ENCODE peak calls at places on chromosomes 11 and 22, in nine cellular contexts. E is ACHN; B is activated CD4-positive, alpha-beta T cell treated with anti-CD3 and anti-CD28 coated beads, Interleukin-2, amount 50 U/mL, for 24 hours; F is spleen; K is GM13977; U is retina; N is AG04449; S is HS-27A; W is naive thymus-derived CD8-positive, alpha-beta T cell. X is an unnamed sample.

GRCh38 chr11:116931206-116931953 is 94.0 kb upstream of the APOA1 start:
- DNase-seq in E (no peak), U (no peak), F (no peak), N (no peak), W (no peak), S (no peak), B (no peak), K (no peak), X (no peak)

GRCh38 chr11:118406599-118407166 is 5.3 kb downstream of the ATP5MG start:
- DNase-seq in F (no peak), W (no peak), U (peak), N (no peak), S (no peak), B (no peak), E (no peak), K (no peak), X (no peak)

GRCh38 chr11:58652726-58653280 is 30.3 kb downstream of the CNTF start:
- DNase-seq in F (no peak), N (no peak), S (no peak), B (no peak), W (no peak), E (no peak), U (no peak), K (no peak), X (no peak)

GRCh38 chr11:77126861-77127673 is 979 bp upstream of the MYO7A start:
- DNase-seq in E (peak), B (peak), F (peak), N (no peak), U (peak), S (no peak), K (peak), W (peak), X (peak)

GRCh38 chr22:22893891-22894739 is 6.5 kb downstream of the IGLL5 start:
- DNase-seq in U (no peak), W (no peak), K (no peak), F (peak), E (no peak), N (no peak), B (no peak), S (no peak), X (no peak)

GRCh38 chr11:92163879-92164278 is 60.7 kb upstream of the FAT3 start:
- DNase-seq in N (no peak), F (no peak), E (no peak), S (no peak), B (no peak), K (no peak), W (no peak), U (no peak), X (no peak)

GRCh38 chr11:110000858-110001257 is 92.3 kb upstream of the ZC3H12C start:
- DNase-seq in E (no peak), N (no peak), F (no peak), B (no peak), U (no peak), K (no peak), S (no peak), W (no peak), X (no peak)

GRCh38 chr11:129768356-129768755 is 47.3 kb upstream of the TMEM45B start:
- DNase-seq in U (no peak), F (no peak), N (no peak), W (no peak), S (no peak), B (no peak), K (no peak), E (no peak), X (no peak)

GRCh38 chr11:13965337-13965736 is 2.8 kb downstream of the SPON1 start:
- DNase-seq in N (no peak), E (no peak), U (no peak), F (no peak), W (no peak), K (no peak), S (no peak), B (no peak), X (no peak)

GRCh38 chr22:27223317-27224177 is 566.2 kb downstream of the MIAT start:
- DNase-seq in W (no peak), B (no peak), K (no peak), N (peak), S (peak), F (peak), U (no peak), E (peak), X (no peak)

GRCh38 chr22:49289822-49290221 is 537.9 kb downstream of the BRD1 start:
- DNase-seq in F (peak), W (no peak), S (no peak), K (no peak), E (no peak), B (no peak), N (no peak), U (peak), X (no peak)

GRCh38 chr11:74171630-74172465 is 759 bp downstream of the PPME1 start:
- DNase-seq in F (no peak), W (no peak), U (no peak), E (no peak), B (no peak), N (no peak), S (no peak), K (no peak), X (no peak)

GRCh38 chr11:46363455-46363920 is 16.2 kb downstream of the DGKZ start:
- DNase-seq in W (no peak), F (peak), K (no peak), N (no peak), E (no peak), B (no peak), S (no peak), U (peak), X (no peak)

GRCh38 chr11:74672956-74673895 is 58.0 kb downstream of the CHRDL2 start:
- DNase-seq in N (peak), U (no peak), K (no peak), F (peak), B (no peak), E (peak), S (peak), W (no peak), X (no peak)

GRCh38 chr11:36462321-36462720 is 47.8 kb downstream of the TRAF6 start:
- DNase-seq in W (no peak), U (no peak), F (no peak), E (no peak), B (no peak), N (no peak), S (no peak), K (no peak), X (no peak)

GRCh38 chr11:58958500-58958899 is 19.2 kb downstream of the GLYATL1 start:
- DNase-seq in B (no peak), N (no peak), K (peak), W (peak), F (peak), U (no peak), E (peak), S (peak), X (peak)

GRCh38 chr11:13316528-13316961 is 39.0 kb downstream of the BMAL1 start:
- DNase-seq in S (peak), F (no peak), U (no peak), K (no peak), N (no peak), W (no peak), B (no peak), E (no peak), X (no peak)

GRCh38 chr11:119891392-119891791 is 162.4 kb upstream of the NECTIN1 start:
- DNase-seq in N (no peak), F (peak), U (no peak), E (no peak), W (no peak), K (no peak), S (no peak), B (no peak), X (no peak)

GRCh38 chr11:86955111-86955673 is at the start of gene FZD4:
- DNase-seq in U (peak), S (peak), K (peak), W (peak), F (peak), E (peak), N (no peak), B (no peak), X (no peak)

GRCh38 chr11:23280088-23280487 is 419.8 kb upstream of the CCDC179 start:
- DNase-seq in E (no peak), N (peak), U (no peak), K (no peak), B (no peak), W (no peak), S (no peak), F (no peak), X (no peak)

GRCh38 chr22:48089601-48090331 is 1327.3 kb downstream of the TBC1D22A start:
- DNase-seq in W (no peak), B (no peak), E (no peak), K (no peak), N (no peak), S (no peak), F (peak), U (no peak), X (no peak)

GRCh38 chr22:38734203-38735100 is 21.3 kb downstream of the SUN2 start:
- DNase-seq in N (no peak), U (no peak), S (no peak), E (no peak), K (no peak), W (no peak), B (no peak), F (peak), X (no peak)

GRCh38 chr11:74417379-74417804 is 19.2 kb upstream of the PGM2L1 start:
- DNase-seq in E (no peak), N (no peak), K (no peak), S (no peak), B (no peak), U (no peak), F (no peak), W (no peak), X (no peak)

GRCh38 chr11:116830184-116830912 is 641 bp downstream of the APOC3 start:
- DNase-seq in F (peak), K (no peak), U (no peak), B (no peak), N (no peak), W (no peak), E (no peak), S (no peak), X (no peak)

GRCh38 chr11:78886616-78887015 is 312.0 kb upstream of the NARS2 start:
- DNase-seq in F (no peak), N (no peak), S (no peak), U (no peak), K (no peak), W (no peak), E (no peak), B (no peak), X (no peak)

GRCh38 chr22:46693634-46694422 is 44.2 kb downstream of the CERK start:
- DNase-seq in F (no peak), K (no peak), U (no peak), B (no peak), W (no peak), S (no peak), E (no peak), N (no peak), X (no peak)

GRCh38 chr11:10407055-10407454 is 48.0 kb upstream of the AMPD3 start:
- DNase-seq in B (no peak), K (no peak), S (peak), W (no peak), F (no peak), U (no peak), E (no peak), N (no peak), X (no peak)

GRCh38 chr22:24402460-24403192 is 24.8 kb upstream of the ADORA2A start:
- DNase-seq in W (no peak), S (peak), K (peak), E (peak), N (peak), B (no peak), F (no peak), U (no peak), X (no peak)

GRCh38 chr11:83132191-83132590 is 24.7 kb upstream of the PCF11 start:
- DNase-seq in B (no peak), S (no peak), E (no peak), W (no peak), U (no peak), K (no peak), N (no peak), F (no peak), X (no peak)

GRCh38 chr11:120017582-120017981 is 120.3 kb downstream of the TRIM29 start:
- DNase-seq in N (no peak), E (no peak), W (no peak), K (no peak), B (no peak), S (no peak), F (no peak), U (no peak), X (no peak)

GRCh38 chr11:72971211-72971610 is 157.0 kb downstream of the ATG16L2 start:
- DNase-seq in F (no peak), S (no peak), K (no peak), B (no peak), E (no peak), N (no peak), U (no peak), W (no peak), X (no peak)

GRCh38 chr22:24159650-24160049 is 21.6 kb upstream of the SUSD2 start:
- DNase-seq in E (no peak), U (no peak), S (no peak), F (no peak), W (no peak), B (no peak), K (no peak), N (no peak), X (no peak)